ENCODE peak calls at places on chromosomes 2 and 18, in seven cellular contexts. C is spleen; A is activated CD8-positive, alpha-beta memory T cell treated with anti-CD3 and anti-CD28 coated beads, Interleukin-2, amount 50 U/mL, for 48 hours; P is effector CD4-positive, alpha-beta T cell; X is left kidney; M is right cardiac atrium; H is NCI-H524 treated with DMSO at 0.1 percent for 48 hours. Q is an unnamed sample.

GRCh38 chr2:64784168-64785061 is 130.7 kb upstream of the SERTAD2 start:
- DNase-seq in C (peak; percentile 68), A (no peak), P (no peak), X (no peak), M (no peak), H (no peak), Q (no peak)

GRCh38 chr2:18752667-18753422 is 163.5 kb upstream of the NT5C1B start:
- DNase-seq in C (no peak), A (no peak), P (no peak), X (peak; percentile 46), M (no peak), H (no peak), Q (no peak)

GRCh38 chr2:126534508-126534907 is 121.5 kb upstream of the GYPC start:
- DNase-seq in C (no peak), A (no peak), P (no peak), X (peak; percentile 5), M (no peak), H (no peak), Q (no peak)

GRCh38 chr2:74186038-74186437 is 7.4 kb upstream of the MOB1A start:
- DNase-seq in C (peak; percentile 82), A (peak; percentile 58), P (no peak), X (peak; percentile 15), M (no peak), H (no peak), Q (no peak)

GRCh38 chr2:46804794-46805193 is 110.8 kb downstream of the MCFD2 start:
- DNase-seq in C (no peak), A (no peak), P (no peak), X (no peak), M (no peak), H (no peak), Q (no peak)

GRCh38 chr18:13416848-13417247 is 198.3 kb downstream of the LDLRAD4 start:
- DNase-seq in C (no peak), A (no peak), P (no peak), X (no peak), M (no peak), H (no peak), Q (no peak)

GRCh38 chr2:100140582-100140981 is 1.8 kb downstream of the AFF3 start:
- DNase-seq in C (no peak), A (no peak), P (no peak), X (no peak), M (no peak), H (no peak), Q (no peak)

GRCh38 chr2:11481426-11481788 is 15.4 kb upstream of the E2F6 start:
- DNase-seq in C (no peak), A (no peak), P (no peak), X (peak; percentile 21), M (no peak), H (no peak), Q (no peak)

GRCh38 chr2:20953146-20953824 is 90.6 kb downstream of the APOB start:
- DNase-seq in C (no peak), A (no peak), P (no peak), X (no peak), M (no peak), H (no peak), Q (no peak)

GRCh38 chr18:63479826-63480225 is 3.1 kb downstream of the SERPINB5 start:
- DNase-seq in C (no peak), A (no peak), P (no peak), X (no peak), M (no peak), H (no peak), Q (no peak)

GRCh38 chr2:240322231-240322955 is 113.1 kb upstream of the GPC1 start:
- DNase-seq in C (no peak), A (no peak), P (no peak), X (peak; percentile 61), M (no peak), H (no peak), Q (no peak)

GRCh38 chr2:155382781-155383180 is 684.3 kb downstream of the KCNJ3 start:
- DNase-seq in C (no peak), A (no peak), P (no peak), X (peak; percentile 2), M (no peak), H (no peak), Q (no peak)

GRCh38 chr2:189236066-189236465 is 56.5 kb upstream of the COL5A2 start:
- DNase-seq in C (no peak), A (no peak), P (no peak), X (no peak), M (no peak), H (no peak), Q (no peak)

GRCh38 chr2:188931361-188931760 is 42.8 kb upstream of the COL3A1 start:
- DNase-seq in C (no peak), A (no peak), P (no peak), X (no peak), M (no peak), H (no peak), Q (no peak)

GRCh38 chr18:62759704-62760402 is 44.5 kb downstream of the PHLPP1 start:
- DNase-seq in C (no peak), A (no peak), P (no peak), X (no peak), M (no peak), H (no peak), Q (no peak)

Q was measured in HEK293T.